ENCODE peak calls at places on chromosomes 3 and 15, in seven cellular contexts. E is tibial artery, L is GM10248, Z is GM20000, A is ovary, W is AG04449, X is Panc1. F is an unnamed sample.
A peak's percentile ranks its signal among the peaks of the same experiment; 100 is the strongest.

GRCh38 chr3:159872374-159873109 is 116.1 kb upstream of the IL12A start:
- DNase-seq in X (peak; percentile 84), L (no peak), Z (no peak), E (no peak), A (no peak), W (peak; percentile 66), F (no peak)

GRCh38 chr3:126156468-126156867 is 23.9 kb downstream of the ALDH1L1 start:
- DNase-seq in X (no peak), Z (no peak), W (no peak), E (no peak), A (no peak), L (peak; percentile 23), F (no peak)

GRCh38 chr15:78565951-78566774 is 843 bp downstream of the CHRNA5 start:
- DNase-seq in E (no peak), A (no peak), X (peak; percentile 33), Z (peak; percentile 51), L (peak; percentile 23), W (no peak), F (peak; percentile 5)

GRCh38 chr15:25790003-25790660 is 73.0 kb downstream of the ATP10A start:
- DNase-seq in Z (no peak), X (no peak), W (peak; percentile 73), A (peak; percentile 54), L (no peak), E (peak; percentile 80), F (peak; percentile 80)

GRCh38 chr3:37885831-37886230 is 24.2 kb downstream of the CTDSPL start:
- DNase-seq in E (no peak), L (no peak), A (no peak), W (no peak), Z (no peak), X (no peak), F (no peak)

GRCh38 chr15:63554337-63554927 is 42.8 kb upstream of the FBXL22 start:
- DNase-seq in Z (no peak), L (no peak), A (no peak), E (no peak), W (no peak), X (no peak), F (no peak)

GRCh38 chr15:78276032-78276943 is 11.9 kb downstream of the DNAJA4 start:
- DNase-seq in A (no peak), Z (no peak), E (no peak), X (no peak), L (no peak), W (no peak), F (no peak)

GRCh38 chr3:171347017-171347979 is 112.9 kb downstream of the TNIK start:
- DNase-seq in X (no peak), L (peak; percentile 20), E (no peak), Z (peak; percentile 40), A (no peak), W (no peak), F (no peak)

GRCh38 chr3:194166682-194167479 is 30.9 kb downstream of the HES1 start:
- DNase-seq in X (no peak), A (no peak), E (no peak), Z (no peak), L (no peak), W (no peak), F (no peak)

DNA sequence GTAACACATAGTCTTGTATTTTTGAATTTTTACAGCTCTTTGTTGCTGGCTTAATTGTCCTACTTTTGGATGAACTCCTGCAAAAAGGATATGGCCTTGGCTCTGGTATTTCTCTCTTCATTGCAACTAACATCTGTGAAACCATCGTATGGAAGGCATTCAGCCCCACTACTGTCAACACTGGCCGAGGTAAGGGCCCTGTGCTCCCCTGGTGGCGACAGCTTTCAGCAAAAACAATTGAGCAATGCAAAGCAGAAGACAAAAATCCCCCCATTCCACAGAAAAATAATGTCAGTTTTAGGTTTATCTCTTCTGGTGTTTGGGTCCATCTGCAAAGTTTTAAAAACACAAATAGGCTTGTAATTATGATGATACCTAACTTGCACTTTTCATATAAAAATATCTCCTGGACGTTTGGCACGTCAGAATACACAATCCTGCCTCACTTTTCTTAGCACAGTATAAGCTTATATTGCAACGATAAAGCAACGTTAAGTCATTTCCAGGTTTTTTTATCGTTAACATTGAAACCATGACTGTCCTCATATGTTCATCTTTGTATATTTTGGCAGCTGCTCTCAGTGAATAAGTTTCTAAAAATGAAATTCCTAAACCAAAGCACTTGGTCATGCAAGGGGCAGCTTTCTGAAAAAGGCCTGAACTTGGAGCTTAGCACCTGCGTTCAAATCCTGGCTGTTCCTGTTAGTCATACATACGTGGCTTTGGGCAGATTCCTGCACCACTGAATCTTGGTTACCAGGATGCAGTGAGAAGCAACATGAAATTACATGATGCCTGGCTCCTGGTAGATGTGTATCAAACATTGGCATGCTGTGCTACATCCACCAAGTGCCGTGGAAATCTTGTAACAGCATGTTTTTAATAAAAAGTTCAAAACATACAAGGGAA is 8.5 kb downstream of the SEC61A1 start:
- DNase-seq in Z (no peak), A (no peak), W (peak; percentile 94), X (no peak), L (no peak), E (no peak), F (no peak)
- TF ChIP-seq CTCF in Z (no peak), A (no peak), W (peak; percentile 35), X (no peak), L (no peak), E (no peak), F (no peak)

GRCh38 chr15:23069496-23070166 is 30.3 kb upstream of the TUBGCP5 start:
- DNase-seq in E (no peak), W (no peak), Z (no peak), A (no peak), X (no peak), L (no peak), F (no peak)
- TF ChIP-seq CTCF in E (no peak), W (no peak), Z (no peak), A (no peak), X (peak; percentile 75), L (no peak), F (no peak)

GRCh38 chr3:48562367-48563095 is 1.1 kb downstream of the UCN2 start:
- DNase-seq in E (no peak), Z (no peak), W (no peak), A (no peak), L (no peak), X (no peak), F (no peak)

GRCh38 chr3:48558446-48559134 is 2.0 kb upstream of the PFKFB4 start:
- DNase-seq in X (no peak), W (no peak), E (peak; percentile 80), L (no peak), A (no peak), Z (no peak), F (no peak)

GRCh38 chr3:48563382-48563918 is at the start of gene UCN2:
- DNase-seq in L (no peak), A (no peak), W (no peak), E (no peak), Z (no peak), X (no peak), F (no peak)

GRCh38 chr3:48560648-48561018 is 2.9 kb downstream of the UCN2 start:
- DNase-seq in X (no peak), A (peak; percentile 48), Z (peak; percentile 13), L (no peak), W (no peak), E (peak; percentile 83), F (no peak)

DNA sequence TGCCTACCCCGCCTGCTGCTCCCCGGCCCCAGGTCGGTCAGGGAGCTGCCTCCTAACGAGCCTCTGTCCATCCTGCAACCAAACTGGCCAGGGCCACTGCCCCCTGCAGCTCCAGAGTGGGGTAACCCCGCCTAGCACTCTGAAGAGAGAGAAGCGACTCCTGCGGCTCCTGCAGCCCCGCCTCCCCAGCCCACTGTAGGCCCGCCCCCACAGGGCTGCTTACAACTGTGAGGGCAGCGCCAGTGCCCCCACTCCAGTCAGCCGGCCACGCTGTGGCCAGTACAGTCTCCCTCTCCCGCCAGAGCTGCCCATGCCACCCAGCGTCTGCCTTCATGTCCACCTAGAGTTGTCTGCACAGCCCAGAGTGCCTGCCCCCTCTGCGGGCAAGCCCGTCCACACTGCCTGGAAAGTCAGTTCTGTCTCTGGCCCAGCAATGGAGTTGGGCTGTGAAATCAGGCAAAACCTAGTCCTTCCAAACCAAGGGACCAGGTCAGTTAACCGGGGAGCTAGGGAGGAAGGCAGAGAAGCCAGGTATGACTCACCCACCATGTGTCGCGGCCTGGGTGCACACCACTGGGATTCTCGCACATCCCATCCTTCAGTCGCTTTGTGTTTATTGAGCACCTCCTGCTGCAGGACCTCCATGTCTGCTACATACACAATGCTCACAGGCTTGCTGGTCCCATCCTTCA is 2.4 kb downstream of the UCN2 start:
- DNase-seq in L (peak; percentile 75), E (peak; percentile 89), W (no peak), Z (peak; percentile 73), X (no peak), A (peak; percentile 77), F (peak; percentile 66)
- TF ChIP-seq CTCF in L (peak; percentile 32), E (peak; percentile 17), W (peak; percentile 56), Z (peak; percentile 11), X (no peak), A (no peak), F (no peak)

DNA sequence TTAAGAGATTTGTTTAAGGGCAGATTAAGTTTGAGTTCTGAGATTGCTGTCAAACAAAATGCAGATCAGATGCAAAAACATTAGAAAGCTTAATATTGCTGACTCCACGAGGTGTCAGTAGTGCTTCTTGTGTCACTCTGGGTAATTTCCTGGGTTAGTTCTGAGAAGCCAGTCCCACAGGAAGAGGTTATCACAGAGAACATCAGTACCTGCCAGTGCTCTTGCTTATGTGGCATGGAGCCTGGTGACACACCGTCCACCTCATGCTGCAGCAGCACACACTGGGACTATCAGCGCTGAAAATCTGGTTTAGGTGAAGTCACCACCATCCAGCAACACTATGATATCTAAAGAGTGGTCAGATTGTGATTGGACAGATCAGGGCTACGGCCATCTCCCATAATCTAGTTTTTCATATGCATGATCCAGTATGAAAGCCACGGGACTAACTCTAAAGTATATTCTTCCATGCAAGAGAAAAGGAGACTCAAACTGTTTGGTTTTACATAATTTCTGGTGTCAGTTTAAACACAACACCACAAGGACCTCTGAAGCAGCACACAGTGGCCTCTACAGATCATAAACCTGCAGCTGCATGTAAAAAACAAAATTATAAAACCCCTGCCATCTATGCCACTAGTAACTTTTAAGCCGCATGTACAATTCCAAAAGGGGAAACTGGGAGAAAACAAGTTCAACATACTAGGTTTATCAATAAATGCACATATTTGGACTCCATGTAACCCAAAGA is 36.1 kb upstream of the MYO5C start:
- DNase-seq in L (peak; percentile 73), X (peak; percentile 81), Z (peak; percentile 74), E (no peak), W (no peak), A (no peak), F (peak; percentile 75)
- TF ChIP-seq CTCF in L (peak; percentile 69), X (peak; percentile 74), Z (peak; percentile 46), E (no peak), W (peak; percentile 44), A (no peak), F (peak; percentile 71)

DNA sequence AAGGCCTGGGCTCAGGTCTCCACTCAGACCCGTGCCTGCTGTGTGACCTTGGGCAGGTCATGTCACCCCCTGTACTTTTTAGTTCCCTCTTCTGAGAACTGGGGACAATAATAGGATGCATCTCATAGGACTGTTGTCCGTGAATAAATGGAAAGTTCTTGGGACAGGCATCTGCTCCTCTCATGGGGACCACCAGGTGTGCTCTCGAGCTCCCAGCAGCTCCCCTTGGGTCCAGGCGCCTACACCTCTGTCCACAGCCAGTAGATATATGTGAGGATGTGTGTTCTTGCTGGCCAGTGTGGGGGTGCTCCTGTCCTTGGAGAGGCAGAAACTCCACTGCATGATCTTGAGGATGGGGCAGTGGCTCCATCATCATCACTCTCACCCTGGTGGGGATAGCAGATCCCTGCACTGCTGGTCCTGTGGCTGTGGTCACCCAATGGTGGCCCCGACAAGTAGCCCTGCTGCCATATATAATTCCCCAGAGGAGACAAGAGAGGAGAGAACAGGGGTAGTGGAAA is 257.6 kb upstream of the TLE3 start:
- DNase-seq in E (no peak), W (no peak), X (no peak), L (no peak), A (no peak), Z (no peak), F (no peak)
- TF ChIP-seq CTCF in E (no peak), W (no peak), X (no peak), L (no peak), A (no peak), Z (no peak), F (no peak)

F was measured in activated CD8-positive, alpha-beta T cell treated with anti-CD3 and anti-CD28 coated beads for 36 hours.